ENCODE peak calls at places on chromosomes 2 and 18, in five cellular contexts. P, Z, X, S and B are unnamed samples.

GRCh38 chr2:18924905-18925691 is 335.7 kb upstream of the NT5C1B start:
- DNase-seq in X (no peak), S (no peak), Z (no peak), P (no peak), B (no peak)

GRCh38 chr2:241256168-241256545 is 59.3 kb downstream of the HDLBP start:
- DNase-seq in S (no peak), P (no peak), Z (no peak), X (no peak), B (no peak)

GRCh38 chr2:198238429-198238828 is 434.0 kb downstream of the PLCL1 start:
- DNase-seq in Z (no peak), X (no peak), S (no peak), P (no peak), B (no peak)

GRCh38 chr2:120779781-120780283 is 44.2 kb downstream of the GLI2 start:
- DNase-seq in P (no peak), S (no peak), X (no peak), Z (no peak), B (peak)

GRCh38 chr2:74708296-74708695 is 54.2 kb downstream of the SEMA4F start:
- DNase-seq in S (no peak), X (no peak), Z (no peak), P (no peak), B (no peak)

GRCh38 chr2:62293490-62294212 is 97.7 kb downstream of the B3GNT2 start:
- DNase-seq in X (peak), P (peak), Z (no peak), S (no peak), B (no peak)

GRCh38 chr2:157442136-157442535 is 1.8 kb downstream of the CYTIP start:
- DNase-seq in Z (no peak), X (no peak), P (no peak), S (no peak), B (no peak)

GRCh38 chr18:183769-184168 is 25.4 kb downstream of the USP14 start:
- DNase-seq in X (peak), S (no peak), Z (no peak), P (no peak), B (peak)

GRCh38 chr2:73885406-73885805 is 7.4 kb upstream of the ACTG2 start:
- DNase-seq in X (no peak), Z (no peak), P (no peak), S (no peak), B (no peak)

DNA sequence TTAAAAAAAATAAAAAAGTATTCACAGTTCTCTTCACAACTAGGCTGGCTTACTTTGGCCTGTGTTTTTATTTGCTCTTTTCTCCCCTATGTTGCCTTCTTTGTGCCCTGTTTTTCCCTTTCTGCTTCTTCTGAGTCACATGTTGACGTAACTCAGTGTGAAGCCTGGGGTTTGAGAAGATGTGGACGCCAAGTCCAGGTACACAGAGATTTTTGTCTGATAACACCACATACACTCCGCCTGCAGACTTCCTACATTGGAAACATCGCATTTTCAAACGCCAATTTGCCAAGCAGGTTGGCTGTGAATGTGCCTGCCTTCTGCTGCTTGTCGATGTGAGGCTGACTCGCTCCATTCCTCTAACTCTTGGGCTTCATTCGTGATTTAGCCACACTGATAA is 62.5 kb upstream of the FN1 start:
- DNase-seq in Z (no peak), P (peak), X (no peak), S (no peak), B (peak)
- TF ChIP-seq JUND in Z (no peak), P (peak), X (no peak), S (no peak), B (no peak)

GRCh38 chr2:216373896-216374295 is 1.6 kb upstream of the MARCHF4 start:
- DNase-seq in P (no peak), Z (no peak), X (no peak), S (no peak), B (no peak)
- TF ChIP-seq JUND in P (no peak), Z (no peak), X (no peak), S (no peak), B (no peak)

GRCh38 chr2:12605936-12606335 is 110.8 kb upstream of the TRIB2 start:
- DNase-seq in S (no peak), P (no peak), Z (no peak), X (no peak), B (no peak)
- TF ChIP-seq JUND in S (no peak), P (no peak), Z (no peak), X (no peak), B (no peak)

GRCh38 chr2:239249048-239249447 is 151.8 kb downstream of the HDAC4 start:
- DNase-seq in X (no peak), S (no peak), Z (no peak), P (no peak), B (no peak)

GRCh38 chr2:239251971-239252370 is 148.8 kb downstream of the HDAC4 start:
- DNase-seq in P (no peak), X (no peak), S (no peak), Z (no peak), B (no peak)

GRCh38 chr2:239247401-239248245 is 153.2 kb downstream of the HDAC4 start:
- DNase-seq in Z (peak), S (no peak), X (no peak), P (peak), B (no peak)

GRCh38 chr2:239250216-239251071 is 150.4 kb downstream of the HDAC4 start:
- DNase-seq in S (no peak), P (no peak), Z (no peak), X (no peak), B (no peak)

GRCh38 chr2:239249781-239250180 is 151.0 kb downstream of the HDAC4 start:
- DNase-seq in P (no peak), Z (no peak), X (no peak), S (no peak), B (no peak)
- TF ChIP-seq JUND in P (no peak), Z (no peak), X (no peak), S (no peak), B (no peak)

GRCh38 chr18:32379891-32380290 is 90.8 kb downstream of the GAREM1 start:
- DNase-seq in Z (no peak), P (no peak), S (no peak), X (no peak), B (no peak)

GRCh38 chr18:32386466-32386865 is 84.2 kb downstream of the GAREM1 start:
- DNase-seq in Z (no peak), S (no peak), P (no peak), X (no peak), B (no peak)

GRCh38 chr18:32380559-32380958 is 90.1 kb downstream of the GAREM1 start:
- DNase-seq in X (no peak), Z (no peak), S (no peak), P (no peak), B (no peak)

GRCh38 chr18:32381761-32382160 is 88.9 kb downstream of the GAREM1 start:
- DNase-seq in S (no peak), Z (no peak), X (no peak), P (no peak), B (no peak)

GRCh38 chr18:32383040-32383819 is 87.5 kb downstream of the GAREM1 start:
- DNase-seq in Z (peak), P (peak), S (no peak), X (no peak), B (no peak)
- TF ChIP-seq JUND in Z (peak), P (no peak), S (no peak), X (peak), B (no peak)

GRCh38 chr2:101011152-101011551 is 9.1 kb downstream of the RPL31 start:
- DNase-seq in Z (no peak), X (no peak), S (no peak), P (no peak), B (no peak)
- TF ChIP-seq JUND in Z (no peak), X (no peak), S (no peak), P (no peak), B (no peak)

GRCh38 chr2:169029341-169029740 is 1.8 kb downstream of the ABCB11 start:
- DNase-seq in X (no peak), S (no peak), P (no peak), Z (no peak), B (no peak)
- TF ChIP-seq JUND in X (no peak), S (no peak), P (no peak), Z (no peak), B (no peak)